ENCODE peak calls at places on chromosomes 12 and 14, in ten cellular contexts. Z is transverse colon, S is breast epithelium, M is spleen, B is body of pancreas, J is tibial nerve, C is NB4, Q is K562, Y is uterus, U is vagina. V is an unnamed sample.

GRCh38 chr14:22545842-22546721 is 42.9 kb downstream of the DAD1 start:
- DNase-seq in Z (no peak), S (no peak), M (no peak), B (no peak), J (no peak), C (no peak), Q (no peak), Y (peak; percentile 51), U (no peak), V (no peak)

GRCh38 chr12:26564391-26564790 is 268.6 kb downstream of the ITPR2 start:
- DNase-seq in Z (no peak), S (no peak), M (no peak), B (no peak), J (no peak), C (no peak), Q (no peak), Y (no peak), U (no peak), V (no peak)

GRCh38 chr14:51488569-51489220 is 163.0 kb upstream of the FRMD6 start:
- DNase-seq in Z (no peak), S (peak; percentile 60), M (no peak), B (no peak), J (no peak), C (no peak), Q (no peak), Y (no peak), U (no peak), V (peak; percentile 47)

GRCh38 chr12:113622410-113622809 is 150.7 kb upstream of the LHX5 start:
- DNase-seq in Z (no peak), S (no peak), M (no peak), B (no peak), J (no peak), C (no peak), Q (peak; percentile 35), Y (no peak), U (no peak), V (no peak)

GRCh38 chr12:106170285-106170684 is 31.5 kb upstream of the NUAK1 start:
- DNase-seq in Z (no peak), S (no peak), M (no peak), B (no peak), J (no peak), C (no peak), Q (no peak), Y (no peak), U (no peak), V (peak; percentile 55)

GRCh38 chr12:6423267-6424007 is 21.3 kb upstream of the CD27 start:
- DNase-seq in Z (peak; percentile 87), S (peak; percentile 76), M (peak; percentile 90), B (peak; percentile 93), J (peak; percentile 77), C (peak; percentile 96), Q (peak; percentile 75), Y (peak; percentile 89), U (no peak), V (peak; percentile 87)

GRCh38 chr14:49598479-49599301 is at the start of gene LRR1:
- DNase-seq in Z (peak; percentile 88), S (peak; percentile 79), M (peak; percentile 98), B (peak; percentile 87), J (peak; percentile 73), C (peak; percentile 91), Q (peak; percentile 59), Y (peak; percentile 72), U (no peak), V (peak; percentile 97)

GRCh38 chr12:6229224-6229748 is 29.1 kb downstream of the CD9 start:
- DNase-seq in Z (peak; percentile 89), S (peak; percentile 73), M (no peak), B (peak; percentile 27), J (no peak), C (peak; percentile 47), Q (no peak), Y (no peak), U (no peak), V (no peak)

GRCh38 chr14:33836203-33836894 is 114.5 kb downstream of the EGLN3 start:
- DNase-seq in Z (no peak), S (no peak), M (no peak), B (no peak), J (no peak), C (no peak), Q (peak; percentile 26), Y (no peak), U (no peak), V (no peak)

DNA sequence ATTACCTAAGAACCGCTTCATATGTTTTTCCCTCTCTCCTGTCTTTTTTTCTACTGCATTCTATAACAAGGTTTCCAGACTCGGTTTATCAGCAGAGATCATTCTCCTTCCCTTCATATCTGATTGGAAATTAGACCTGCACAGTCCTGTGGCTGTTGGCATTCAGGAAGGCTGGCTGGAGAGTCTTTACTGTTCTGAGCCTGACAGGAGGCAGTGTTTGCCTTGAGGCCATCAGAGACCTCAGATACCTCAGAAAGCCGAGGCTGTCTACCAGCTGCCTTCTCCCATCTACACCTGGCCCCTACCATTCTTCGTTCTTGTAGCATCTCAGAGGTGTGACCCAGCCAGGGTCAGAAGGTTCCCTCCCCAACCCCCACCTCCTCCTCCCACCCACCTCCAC is 182.0 kb downstream of the CAND1 start:
- DNase-seq in Z (no peak), S (no peak), M (no peak), B (no peak), J (no peak), C (no peak), Q (no peak), Y (no peak), U (no peak), V (no peak)
- TF ChIP-seq CTCF in Z (no peak), S (no peak), M (no peak), B (no peak), J (no peak), C (no peak), Q (no peak), Y (no peak), U (no peak), V (no peak)

DNA sequence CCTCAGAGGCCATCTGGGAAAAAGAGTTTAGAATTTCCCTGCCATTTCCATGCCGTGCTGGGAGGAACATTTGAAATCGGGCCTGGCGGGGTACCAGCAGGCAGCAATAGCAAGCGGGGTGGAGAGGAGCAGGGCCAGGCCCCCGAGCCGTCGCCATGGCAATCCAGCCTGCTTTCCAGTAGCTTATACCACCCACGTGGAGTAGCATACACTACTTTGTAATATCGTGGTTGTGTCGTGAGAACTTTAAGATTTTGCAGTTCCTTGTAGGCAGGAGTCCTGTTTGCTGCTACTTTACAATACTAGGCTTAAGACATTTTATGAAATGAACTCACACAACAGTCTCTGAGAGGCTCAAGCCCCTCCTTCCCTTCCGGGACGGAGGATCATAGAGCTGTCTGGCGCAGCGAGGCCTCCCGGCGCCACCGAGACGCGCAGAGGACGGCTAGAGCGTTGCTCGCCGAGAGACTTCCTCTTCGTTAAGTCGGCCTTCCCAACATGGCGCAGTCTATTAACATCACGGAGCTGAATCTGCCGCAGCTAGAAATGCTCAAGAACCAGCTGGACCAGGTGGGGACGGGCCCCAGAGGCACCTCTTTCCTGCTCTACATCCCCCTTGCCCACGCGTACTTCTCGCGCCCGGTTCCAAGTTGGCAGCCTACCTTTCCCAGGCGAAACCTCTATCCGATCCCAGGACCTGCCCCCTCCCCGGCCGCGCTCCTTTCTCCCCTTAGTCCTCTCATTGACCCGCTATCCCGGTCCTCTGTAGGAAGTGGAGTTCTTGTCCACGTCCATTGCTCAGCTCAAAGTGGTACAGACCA is at the start of gene PFDN5:
- DNase-seq in Z (peak; percentile 92), S (peak; percentile 80), M (peak; percentile 99), B (peak; percentile 91), J (peak; percentile 64), C (peak; percentile 96), Q (peak; percentile 85), Y (peak; percentile 86), U (no peak), V (peak; percentile 85)
- TF ChIP-seq POLR2A in Z (peak; percentile 81), S (peak; percentile 43), M (peak; percentile 59), B (peak; percentile 90), J (peak; percentile 68), C (peak; percentile 65), Q (peak; percentile 92), Y (peak; percentile 63), U (no peak), V (peak; percentile 34)

GRCh38 chr12:122028601-122029560 is 7.2 kb downstream of the BCL7A start:
- DNase-seq in Z (no peak), S (peak; percentile 51), M (no peak), B (peak; percentile 18), J (no peak), C (peak; percentile 40), Q (no peak), Y (no peak), U (no peak), V (no peak)

GRCh38 chr12:122029620-122030426 is 8.1 kb downstream of the BCL7A start:
- DNase-seq in Z (no peak), S (peak; percentile 73), M (no peak), B (peak; percentile 42), J (no peak), C (peak; percentile 86), Q (peak; percentile 35), Y (no peak), U (no peak), V (no peak)

GRCh38 chr12:122028165-122028591 is 6.5 kb downstream of the BCL7A start:
- DNase-seq in Z (no peak), S (no peak), M (no peak), B (no peak), J (no peak), C (no peak), Q (no peak), Y (no peak), U (no peak), V (no peak)

GRCh38 chr12:122024132-122024785 is 2.6 kb downstream of the BCL7A start:
- DNase-seq in Z (no peak), S (no peak), M (no peak), B (peak; percentile 54), J (no peak), C (no peak), Q (peak; percentile 37), Y (no peak), U (no peak), V (no peak)

GRCh38 chr12:122026706-122027328 is 5.1 kb downstream of the BCL7A start:
- DNase-seq in Z (no peak), S (no peak), M (no peak), B (peak; percentile 16), J (no peak), C (no peak), Q (no peak), Y (no peak), U (no peak), V (no peak)
- TF ChIP-seq CTCF in Z (no peak), S (no peak), M (no peak), B (no peak), J (no peak), C (no peak), Q (no peak), Y (no peak), U (no peak), V (no peak)

DNA sequence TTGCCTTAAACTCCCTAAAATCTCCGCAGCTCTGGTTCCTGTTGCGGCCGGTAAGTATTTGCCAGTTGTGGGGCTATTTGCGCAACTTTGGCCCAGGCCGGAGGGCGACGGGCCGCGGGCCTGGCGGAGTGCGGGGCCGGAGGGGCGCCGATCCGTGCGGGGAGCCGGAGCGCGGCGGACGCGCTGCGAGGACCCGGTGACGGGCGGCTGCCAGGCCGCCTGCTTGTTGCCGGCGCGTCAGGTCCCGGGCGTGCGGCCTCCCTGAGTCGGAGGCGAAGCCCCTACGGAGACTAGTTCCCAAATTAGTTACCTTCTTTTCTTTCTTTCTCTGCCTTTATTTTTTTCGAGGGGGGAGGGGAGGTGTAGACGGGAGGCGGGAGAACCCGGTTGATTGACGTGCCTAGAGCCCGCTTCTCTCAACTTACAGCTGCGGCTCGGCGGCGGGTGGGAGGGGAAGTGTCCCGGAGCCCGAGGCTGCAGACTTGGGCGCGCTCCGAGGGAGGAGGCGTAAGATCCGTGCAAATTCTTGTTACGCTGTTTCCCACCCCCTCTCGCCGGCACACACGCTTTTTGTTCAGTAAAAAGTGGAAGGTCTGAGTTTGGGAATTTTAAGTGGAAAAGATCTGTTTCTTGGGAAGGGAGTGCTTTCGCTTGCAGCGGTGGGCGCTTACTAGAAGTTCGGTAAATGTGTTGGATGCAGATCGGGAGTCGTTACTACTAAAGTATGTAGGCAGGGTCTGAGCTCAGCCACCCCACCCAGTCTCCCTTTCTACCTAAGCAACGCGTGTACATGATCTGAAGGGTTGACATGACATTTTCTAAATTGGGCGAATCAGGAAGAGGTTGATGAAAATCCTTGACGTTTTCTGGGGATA is 564 bp downstream of the ZBTB1 start:
- DNase-seq in Z (peak; percentile 92), S (peak; percentile 86), M (peak; percentile 97), B (peak; percentile 93), J (peak; percentile 78), C (peak; percentile 90), Q (peak; percentile 62), Y (peak; percentile 89), U (no peak), V (peak; percentile 98)
- TF ChIP-seq POLR2A in Z (no peak), S (no peak), M (no peak), B (no peak), J (peak; percentile 42), C (no peak), Q (peak; percentile 45), Y (peak; percentile 6), U (no peak), V (no peak)

V was measured in lower leg skin.